ENCODE peak calls at places on chromosomes 7 and 10, in ten cellular contexts. T is CD8-positive, alpha-beta T cell; E is midbrain; X is tibial artery; I is tibial nerve; D is ecto neural progenitor cell; L is astrocyte of the spinal cord; F is MCF 10A; U is mesenchymal stem cell; G is NCI-H1436. Z is an unnamed sample.

GRCh38 chr10:124532106-124532641 is 70.6 kb downstream of the LHPP start:
- DNase-seq in U (no peak), X (no peak), T (no peak), G (no peak), F (peak), I (no peak), E (no peak), L (no peak), D (no peak), Z (no peak)

GRCh38 chr7:73717991-73718405 is 1.5 kb downstream of the STX1A start:
- DNase-seq in I (no peak), U (peak), D (no peak), L (peak), E (no peak), F (peak), T (peak), G (no peak), X (no peak), Z (no peak)

GRCh38 chr7:8217200-8218068 is 44.5 kb downstream of the ICA1 start:
- DNase-seq in G (peak), F (peak), X (no peak), T (peak), D (no peak), U (peak), I (no peak), E (peak), L (peak), Z (no peak)

GRCh38 chr7:92645531-92646061 is 55.4 kb upstream of the FAM133B start:
- DNase-seq in I (no peak), X (peak), D (peak), E (peak), G (no peak), F (peak), T (no peak), U (no peak), L (no peak), Z (no peak)

GRCh38 chr7:46145412-46145811 is 224.3 kb upstream of the IGFBP3 start:
- DNase-seq in F (peak), G (no peak), I (no peak), X (no peak), L (peak), D (no peak), T (no peak), E (no peak), U (peak), Z (no peak)

GRCh38 chr7:139629392-139630082 is 106.1 kb downstream of the CLEC2L start:
- DNase-seq in L (no peak), F (no peak), G (no peak), U (no peak), E (no peak), D (no peak), I (no peak), T (no peak), X (no peak), Z (no peak)

GRCh38 chr10:91797874-91798735 is at the start of gene TNKS2:
- DNase-seq in F (peak), X (peak), G (peak), T (peak), U (peak), D (peak), L (peak), I (peak), E (peak), Z (peak)

GRCh38 chr10:48237225-48237855 is 37.2 kb downstream of the FRMPD2 start:
- DNase-seq in E (no peak), G (no peak), D (peak), L (no peak), T (no peak), X (no peak), F (no peak), I (no peak), U (no peak), Z (no peak)

GRCh38 chr10:47456794-47457527 is 27.0 kb downstream of the ANXA8 start:
- DNase-seq in X (no peak), D (peak), U (no peak), E (no peak), F (no peak), G (no peak), L (no peak), T (no peak), I (no peak), Z (no peak)

GRCh38 chr7:95066736-95067530 is 159.5 kb downstream of the PPP1R9A start:
- DNase-seq in E (no peak), G (no peak), U (peak), F (peak), T (no peak), I (no peak), X (no peak), L (peak), D (no peak), Z (no peak)

GRCh38 chr10:119428789-119429188 is 113.7 kb downstream of the RGS10 start:
- DNase-seq in D (no peak), E (no peak), F (no peak), X (no peak), U (peak), G (no peak), I (no peak), T (no peak), L (peak), Z (no peak)

GRCh38 chr7:128035712-128036111 is 4.5 kb upstream of the LRRC4 start:
- DNase-seq in F (peak), L (no peak), E (peak), G (peak), T (no peak), D (no peak), X (no peak), I (no peak), U (no peak), Z (no peak)

GRCh38 chr10:86862786-86863185 is 94.6 kb downstream of the MMRN2 start:
- DNase-seq in I (no peak), F (no peak), L (no peak), T (no peak), E (no peak), D (no peak), U (no peak), G (no peak), X (no peak), Z (no peak)

GRCh38 chr7:27146491-27147210 is 923 bp downstream of the HOXA6 start:
- DNase-seq in L (no peak), T (no peak), D (peak), G (no peak), F (no peak), I (no peak), X (no peak), U (no peak), E (no peak), Z (no peak)

GRCh38 chr10:92395271-92395670 is 104.3 kb downstream of the MARCHF5 start:
- DNase-seq in E (no peak), X (no peak), G (no peak), U (no peak), L (no peak), I (no peak), F (no peak), D (no peak), T (no peak), Z (no peak)

GRCh38 chr10:88926484-88927249 is 25.9 kb downstream of the ACTA2 start:
- DNase-seq in E (no peak), L (peak), U (peak), X (no peak), G (no peak), I (no peak), F (peak), D (no peak), T (no peak), Z (no peak)

GRCh38 chr7:79515358-79515757 is 61.9 kb upstream of the MAGI2 start:
- DNase-seq in U (no peak), E (no peak), F (no peak), G (no peak), X (no peak), I (no peak), T (no peak), L (no peak), D (no peak), Z (no peak)

GRCh38 chr7:107130487-107131220 is 38.1 kb upstream of the HBP1 start:
- DNase-seq in U (no peak), L (peak), I (no peak), X (no peak), D (no peak), F (no peak), T (no peak), E (no peak), G (no peak), Z (no peak)

GRCh38 chr10:72062832-72063702 is 25.3 kb downstream of the SPOCK2 start:
- DNase-seq in X (no peak), G (no peak), E (no peak), T (no peak), L (no peak), D (no peak), U (no peak), I (no peak), F (no peak), Z (no peak)

GRCh38 chr10:95279042-95279820 is 11.6 kb downstream of the PDLIM1 start:
- DNase-seq in T (no peak), F (peak), G (no peak), U (peak), E (no peak), L (peak), D (peak), X (no peak), I (no peak), Z (no peak)

GRCh38 chr10:1365540-1366082 is 309.4 kb downstream of the WDR37 start:
- DNase-seq in F (no peak), U (no peak), X (no peak), L (no peak), D (no peak), T (no peak), E (no peak), I (no peak), G (no peak), Z (no peak)

GRCh38 chr10:96612052-96612830 is 25.4 kb upstream of the TM9SF3 start:
- DNase-seq in U (no peak), E (no peak), F (no peak), X (no peak), I (no peak), D (no peak), G (no peak), L (no peak), T (no peak), Z (no peak)

GRCh38 chr7:151006590-151007300 is 15.9 kb downstream of the NOS3 start:
- DNase-seq in L (no peak), G (no peak), E (no peak), X (no peak), D (peak), F (no peak), I (no peak), T (no peak), U (no peak), Z (no peak)

GRCh38 chr7:153381275-153382119 is 621.9 kb downstream of the ACTR3B start:
- DNase-seq in F (no peak), I (no peak), U (no peak), X (no peak), D (peak), L (no peak), G (no peak), T (no peak), E (peak), Z (no peak)

GRCh38 chr7:38630720-38631673 is at the start of gene AMPH:
- DNase-seq in F (peak), L (peak), T (no peak), X (peak), D (peak), E (peak), I (no peak), G (no peak), U (peak), Z (peak)